ENCODE peak calls at places on chromosomes 4 and X, in six cellular contexts. H is body of pancreas, O is right atrium auricular region, C is left lung, Y is pancreas, W is esophagus squamous epithelium. R is an unnamed sample. For H3K9me3, the result is how much of the 10 kb centered on the place peaks cover.

GRCh38 chrX:10833299-10834169 is 213.1 kb upstream of the MID1 start:
- DNase-seq in H (peak), O (no peak), C (peak), Y (peak), W (no peak), R (no peak)

GRCh38 chr4:4364486-4365208 is 22.3 kb upstream of the NSG1 start:
- DNase-seq in H (no peak), O (no peak), C (no peak), Y (no peak), W (no peak), R (no peak)

GRCh38 chr4:177986236-177986635 is 544.0 kb upstream of the AGA start:
- DNase-seq in H (no peak), O (no peak), C (no peak), Y (no peak), W (no peak), R (no peak)

GRCh38 chr4:70671091-70671490 is 4.8 kb upstream of the JCHAIN start:
- DNase-seq in H (no peak), O (no peak), C (no peak), Y (no peak), W (no peak), R (no peak)

GRCh38 chr4:766152-766515 is 59.8 kb downstream of the CPLX1 start:
- DNase-seq in H (no peak), O (no peak), C (no peak), Y (peak), W (no peak), R (no peak)

GRCh38 chr4:35925806-35926205 is 318.5 kb downstream of the ARAP2 start:
- DNase-seq in H (no peak), O (no peak), C (no peak), Y (no peak), W (no peak), R (no peak)

GRCh38 chr4:156100651-156101050 is 147.0 kb upstream of the CTSO start:
- DNase-seq in H (no peak), O (no peak), C (no peak), Y (no peak), W (no peak), R (no peak)

GRCh38 chrX:119238557-119238956 is 2.5 kb downstream of the PGRMC1 start:
- DNase-seq in H (no peak), O (no peak), C (no peak), Y (no peak), W (no peak), R (no peak)

GRCh38 chr4:133910165-133910564 is 291.4 kb downstream of the PABPC4L start:
- DNase-seq in H (no peak), O (no peak), C (no peak), Y (no peak), W (no peak), R (no peak)

GRCh38 chr4:26050212-26050643 is 136.2 kb downstream of the SMIM20 start:
- DNase-seq in H (no peak), O (peak), C (peak), Y (no peak), W (no peak), R (peak)

GRCh38 chr4:86891785-86892638 is at the start of gene C4orf36:
- DNase-seq in H (peak), O (peak), C (peak), Y (peak), W (peak), R (peak)

GRCh38 chr4:185764880-185765279 is 47.1 kb downstream of the SORBS2 start:
- DNase-seq in H (no peak), O (no peak), C (no peak), Y (no peak), W (no peak), R (no peak)

GRCh38 chr4:1279253-1279652 is 10.4 kb upstream of the MAEA start:
- DNase-seq in H (no peak), O (no peak), C (no peak), Y (no peak), W (no peak), R (no peak)

GRCh38 chrX:79530310-79531108 is 163.4 kb upstream of the ITM2A start:
- DNase-seq in H (no peak), O (no peak), C (no peak), Y (no peak), W (no peak), R (no peak)

GRCh38 chr4:87717276-87718031 is 67.4 kb downstream of the DMP1 start:
- DNase-seq in H (no peak), O (no peak), C (no peak), Y (no peak), W (no peak), R (no peak)

GRCh38 chr4:61619528-61619927 is 419.4 kb downstream of the ADGRL3 start:
- DNase-seq in H (no peak), O (no peak), C (no peak), Y (no peak), W (no peak), R (no peak)

GRCh38 chr4:105840426-105841174 is 54.7 kb upstream of the NPNT start:
- DNase-seq in H (no peak), O (no peak), C (no peak), Y (no peak), W (no peak), R (no peak)

GRCh38 chr4:121822796-121823504 is 733 bp downstream of the CCNA2 start:
- DNase-seq in H (peak), O (no peak), C (peak), Y (peak), W (no peak), R (no peak)

GRCh38 chrX:13254076-13254785 is 65.6 kb downstream of the ATXN3L start:
- DNase-seq in H (peak), O (no peak), C (peak), Y (no peak), W (no peak), R (no peak)

GRCh38 chrX:38694394-38694793 is 106.9 kb upstream of the MID1IP1 start:
- DNase-seq in H (no peak), O (no peak), C (no peak), Y (no peak), W (no peak), R (no peak)

GRCh38 chr4:105246712-105247111 is 100.0 kb downstream of the TET2 start:
- DNase-seq in H (no peak), O (no peak), C (no peak), Y (no peak), W (no peak), R (no peak)

GRCh38 chrX:13932416-13932815 is 97.3 kb downstream of the GEMIN8 start:
- DNase-seq in H (no peak), O (no peak), C (no peak), Y (no peak), W (no peak), R (no peak)

GRCh38 chr4:38656111-38656510 is 7.9 kb upstream of the KLF3 start:
- DNase-seq in H (no peak), O (no peak), C (no peak), Y (no peak), W (no peak), R (no peak)

GRCh38 chr4:140675599-140676231 is 80.5 kb downstream of the TBC1D9 start:
- DNase-seq in H (no peak), O (no peak), C (no peak), Y (no peak), W (no peak), R (no peak)

GRCh38 chr4:112213850-112214249 is 17.7 kb upstream of the AP1AR start:
- DNase-seq in H (no peak), O (no peak), C (no peak), Y (no peak), W (no peak), R (no peak)

GRCh38 chr4:168677063-168677462 is 180.2 kb downstream of the PALLD start:
- DNase-seq in H (no peak), O (no peak), C (no peak), Y (no peak), W (no peak), R (peak)

GRCh38 chr4:117154251-117154650 is 68.9 kb upstream of the TRAM1L1 start:
- DNase-seq in H (no peak), O (no peak), C (no peak), Y (no peak), W (no peak), R (no peak)

GRCh38 chrX:101359966-101360365 is 11.4 kb upstream of the TIMM8A start:
- DNase-seq in H (no peak), O (no peak), C (no peak), Y (no peak), W (no peak), R (no peak)

GRCh38 chrX:41559662-41560061 is 112.5 kb downstream of the NYX start:
- DNase-seq in H (no peak), O (no peak), C (no peak), Y (no peak), W (no peak), R (no peak)

GRCh38 chr4:133150643-133151300 is 1.7 kb downstream of the PCDH10 start:
- DNase-seq in H (no peak), O (no peak), C (no peak), Y (peak), W (no peak), R (no peak)

GRCh38 chrX:33065415-33065814 is 145.9 kb downstream of the DMD start:
- DNase-seq in H (no peak), O (no peak), C (no peak), Y (no peak), W (no peak), R (no peak)

GRCh38 chr4:123415977-123416376 is 19.4 kb downstream of the SPRY1 start:
- DNase-seq in H (no peak), O (no peak), C (no peak), Y (no peak), W (no peak), R (no peak)

GRCh38 chrX:82230013-82230412 is 1028.1 kb downstream of the SH3BGRL start:
- DNase-seq in H (no peak), O (no peak), C (no peak), Y (no peak), W (no peak), R (no peak)
- H3K9me3 ChIP-seq in H (under half), O (under half), C (under half), Y (under half), W (under half), R (under half)

GRCh38 chrX:133852837-133853236 is 132.6 kb downstream of the GPC3 start:
- DNase-seq in H (no peak), O (no peak), C (no peak), Y (no peak), W (no peak), R (no peak)
- TF ChIP-seq CTCF in H (no peak), O (no peak), C (no peak), Y (no peak), W (no peak), R (no peak)

GRCh38 chrX:103681443-103681842 is 5.1 kb downstream of the MORF4L2 start:
- DNase-seq in H (no peak), O (no peak), C (no peak), Y (no peak), W (no peak), R (no peak)
- H3K4me3 ChIP-seq in H (no peak), O (no peak), C (no peak), Y (no peak), W (no peak), R (no peak)

GRCh38 chrX:1244164-1245076 is 24.2 kb upstream of the CSF2RA start:
- DNase-seq in H (no peak), O (no peak), C (no peak), Y (no peak), W (no peak), R (no peak)

GRCh38 chrX:1242901-1243402 is 25.7 kb upstream of the CSF2RA start:
- DNase-seq in H (no peak), O (no peak), C (no peak), Y (no peak), W (no peak), R (no peak)

GRCh38 chrX:1239681-1240142 is 27.3 kb upstream of the CRLF2 start:
- DNase-seq in H (peak), O (peak), C (peak), Y (peak), W (peak), R (peak)
- H3K9me3 ChIP-seq in H (under half), O (under half), C (under half), Y (under half), W (under half), R (under half)

DNA sequence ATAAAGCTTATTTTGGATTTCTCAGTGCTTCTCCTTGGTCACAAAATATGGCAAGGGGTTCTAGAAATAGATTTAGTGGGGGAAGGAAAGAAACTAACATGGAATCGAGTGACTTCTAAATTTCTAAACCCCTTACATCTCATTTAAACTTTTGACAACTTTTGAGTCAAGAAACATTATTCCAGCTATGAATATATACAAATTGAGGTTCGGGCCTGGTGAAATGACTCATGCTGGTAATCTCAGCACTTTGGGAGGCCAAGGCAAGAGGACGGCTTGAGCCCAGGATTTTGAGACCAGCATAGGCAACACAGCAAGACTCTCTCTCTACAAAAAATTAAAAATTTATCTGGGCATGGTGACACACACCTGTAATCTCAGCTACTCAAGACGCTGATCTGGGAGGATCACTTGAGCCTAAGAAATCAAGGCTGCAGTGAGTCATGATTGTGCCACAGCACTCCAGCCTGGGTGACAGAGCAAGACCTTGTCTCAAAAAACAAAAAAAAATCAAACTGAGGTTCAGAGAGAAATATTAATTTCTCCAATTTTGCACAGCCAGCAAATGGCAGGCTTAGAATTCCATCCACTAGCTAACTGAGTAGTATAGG is 99.8 kb downstream of the ANXA3 start:
- DNase-seq in H (no peak), O (no peak), C (no peak), Y (no peak), W (no peak), R (no peak)
- TF ChIP-seq CTCF in H (no peak), O (no peak), C (no peak), Y (no peak), W (no peak), R (no peak)

DNA sequence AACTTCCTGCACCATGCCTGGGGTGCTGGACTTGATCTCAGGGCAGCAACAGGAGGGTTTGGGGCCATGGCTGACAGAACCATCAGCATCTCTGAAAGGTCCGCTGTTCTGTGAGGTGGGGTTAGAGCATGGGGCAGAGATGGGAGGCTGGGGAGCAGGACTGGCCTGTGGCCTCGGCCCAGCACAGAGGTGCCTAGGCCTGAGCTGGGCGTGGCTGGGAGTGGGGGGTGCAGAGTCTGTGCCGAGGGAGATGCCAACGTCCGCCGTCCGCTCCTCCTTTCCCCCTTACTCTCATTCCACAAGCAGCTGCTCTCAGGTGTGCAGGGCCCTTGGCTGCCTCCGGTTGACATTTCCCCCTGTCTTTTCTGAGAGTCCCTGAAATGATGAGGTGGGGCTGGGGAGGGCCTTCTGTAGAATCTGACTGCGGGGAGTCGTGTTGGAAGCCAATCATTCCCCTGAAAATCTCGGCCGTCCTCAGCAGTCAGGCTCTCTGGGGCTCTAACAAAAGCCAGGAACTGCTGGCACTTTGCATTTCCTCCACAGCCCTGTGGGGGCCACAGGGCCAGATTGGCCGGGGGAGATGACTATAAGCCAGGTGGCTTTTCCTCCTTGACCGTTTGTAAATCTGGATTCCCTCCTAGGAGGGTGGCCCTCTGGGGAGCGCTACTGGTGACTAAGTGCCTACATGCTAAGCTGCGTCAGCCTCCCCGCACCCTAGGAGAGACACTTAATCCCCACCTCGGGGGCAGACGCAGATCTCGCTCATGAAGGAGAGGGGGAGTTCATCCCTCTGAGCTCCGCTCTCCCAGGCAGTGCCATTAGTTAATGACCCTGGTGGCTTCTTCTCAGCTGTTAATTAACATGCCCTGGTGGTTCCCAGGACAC is 41.2 kb downstream of the EVC start:
- DNase-seq in H (no peak), O (peak), C (no peak), Y (no peak), W (no peak), R (no peak)
- H3K4me3 ChIP-seq in H (no peak), O (no peak), C (no peak), Y (no peak), W (no peak), R (no peak)

GRCh38 chrX:48714573-48714972 is 18.0 kb downstream of the SUV39H1 start:
- DNase-seq in H (no peak), O (no peak), C (no peak), Y (no peak), W (no peak), R (no peak)

GRCh38 chrX:48711162-48711928 is 14.8 kb downstream of the SUV39H1 start:
- DNase-seq in H (no peak), O (no peak), C (no peak), Y (no peak), W (no peak), R (no peak)

GRCh38 chrX:48709522-48710117 is 13.1 kb downstream of the SUV39H1 start:
- DNase-seq in H (no peak), O (no peak), C (no peak), Y (no peak), W (no peak), R (no peak)

GRCh38 chrX:48713847-48714246 is 17.3 kb downstream of the SUV39H1 start:
- DNase-seq in H (no peak), O (no peak), C (no peak), Y (no peak), W (no peak), R (no peak)

DNA sequence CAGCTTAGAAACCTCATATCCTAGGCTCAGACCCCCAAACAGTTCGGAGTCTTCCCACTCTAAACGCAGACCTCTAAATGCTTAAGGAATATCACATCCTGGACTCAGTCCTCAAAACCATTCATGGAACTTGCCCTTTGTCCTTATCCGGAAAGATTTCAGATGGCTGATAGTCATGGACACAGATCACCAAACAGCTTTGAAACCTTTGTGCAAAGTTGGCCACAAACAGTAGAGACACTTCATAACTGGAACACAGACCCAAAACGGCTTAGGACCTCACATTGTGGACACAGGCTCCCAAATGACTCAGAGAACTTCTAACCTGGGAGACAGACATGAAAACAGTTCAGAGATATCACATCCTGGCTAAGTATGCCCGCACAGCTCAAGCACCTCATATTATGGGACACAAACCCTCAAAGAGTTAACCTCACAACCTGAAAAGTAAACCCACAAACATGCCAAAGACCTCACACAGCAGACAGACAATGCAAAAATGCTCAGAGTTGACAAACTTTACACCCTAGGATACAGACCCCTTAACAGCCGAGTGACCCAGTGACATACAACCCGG is 15.5 kb downstream of the SUV39H1 start:
- DNase-seq in H (no peak), O (no peak), C (no peak), Y (no peak), W (no peak), R (no peak)
- H3K9me3 ChIP-seq in H (under half), O (under half), C (under half), Y (under half), W (under half), R (under half)

GRCh38 chrX:29617725-29618124 is 597.6 kb upstream of the MAGEB2 start:
- DNase-seq in H (no peak), O (no peak), C (no peak), Y (no peak), W (no peak), R (no peak)
- TF ChIP-seq CTCF in H (no peak), O (peak), C (no peak), Y (no peak), W (no peak), R (no peak)

R was measured in psoas muscle.